ENCODE peak calls at places on chromosomes 6 and 20, in four cellular contexts. J, V, P and I are unnamed samples.

GRCh38 chr6:161029195-161029809 is 37.7 kb downstream of the MAP3K4 start:
- DNase-seq in J (no peak), P (no peak), V (no peak), I (no peak)

GRCh38 chr6:1849686-1850580 is 240.2 kb downstream of the FOXC1 start:
- DNase-seq in J (no peak), P (no peak), V (no peak), I (no peak)

GRCh38 chr20:64112691-64113443 is 5.5 kb upstream of the NPBWR2 start:
- DNase-seq in J (no peak), P (no peak), V (peak), I (peak)

GRCh38 chr20:47241345-47241781 is 115.1 kb downstream of the ZMYND8 start:
- DNase-seq in J (no peak), P (no peak), V (no peak), I (no peak)

GRCh38 chr6:137352859-137353258 is 133.7 kb upstream of the IFNGR1 start:
- DNase-seq in P (no peak), V (no peak), J (no peak), I (no peak)

GRCh38 chr6:152598858-152599537 is 38.2 kb downstream of the SYNE1 start:
- DNase-seq in P (no peak), V (no peak), J (no peak), I (no peak)

GRCh38 chr20:35992713-35993335 is 24.4 kb downstream of the CNBD2 start:
- DNase-seq in V (peak), P (peak), J (peak), I (no peak)

GRCh38 chr20:21719592-21720214 is 14.2 kb downstream of the PAX1 start:
- DNase-seq in J (peak), P (peak), V (peak), I (no peak)

GRCh38 chr6:71478834-71479541 is 190.4 kb downstream of the OGFRL1 start:
- DNase-seq in P (no peak), J (no peak), V (peak), I (no peak)

GRCh38 chr6:38127284-38127683 is 307.8 kb downstream of the ZFAND3 start:
- DNase-seq in P (no peak), V (no peak), J (no peak), I (no peak)

GRCh38 chr6:67594366-67594765 is 1040.7 kb upstream of the ADGRB3 start:
- DNase-seq in J (no peak), V (no peak), P (no peak), I (no peak)

GRCh38 chr20:34955232-34956040 is at the start of the genes GSS and MYH7B:
- DNase-seq in V (peak), P (peak), J (peak), I (peak)

GRCh38 chr6:70103798-70104197 is 199.1 kb downstream of the COL9A1 start:
- DNase-seq in P (peak), V (peak), J (peak), I (no peak)

GRCh38 chr6:139336994-139337393 is 37.5 kb downstream of the CITED2 start:
- DNase-seq in V (no peak), P (no peak), J (no peak), I (no peak)

GRCh38 chr6:30836431-30836866 is 47.9 kb upstream of the DDR1 start:
- DNase-seq in J (no peak), V (no peak), P (no peak), I (no peak)

GRCh38 chr6:137490506-137490905 is 3.7 kb downstream of the OLIG3 start:
- DNase-seq in P (no peak), V (peak), J (no peak), I (no peak)

GRCh38 chr20:6053776-6054688 is at the start of gene LRRN4:
- DNase-seq in V (peak), P (no peak), J (peak), I (no peak)

GRCh38 chr6:21264288-21264818 is 329.2 kb upstream of the SOX4 start:
- DNase-seq in P (no peak), J (no peak), V (no peak), I (no peak)

DNA sequence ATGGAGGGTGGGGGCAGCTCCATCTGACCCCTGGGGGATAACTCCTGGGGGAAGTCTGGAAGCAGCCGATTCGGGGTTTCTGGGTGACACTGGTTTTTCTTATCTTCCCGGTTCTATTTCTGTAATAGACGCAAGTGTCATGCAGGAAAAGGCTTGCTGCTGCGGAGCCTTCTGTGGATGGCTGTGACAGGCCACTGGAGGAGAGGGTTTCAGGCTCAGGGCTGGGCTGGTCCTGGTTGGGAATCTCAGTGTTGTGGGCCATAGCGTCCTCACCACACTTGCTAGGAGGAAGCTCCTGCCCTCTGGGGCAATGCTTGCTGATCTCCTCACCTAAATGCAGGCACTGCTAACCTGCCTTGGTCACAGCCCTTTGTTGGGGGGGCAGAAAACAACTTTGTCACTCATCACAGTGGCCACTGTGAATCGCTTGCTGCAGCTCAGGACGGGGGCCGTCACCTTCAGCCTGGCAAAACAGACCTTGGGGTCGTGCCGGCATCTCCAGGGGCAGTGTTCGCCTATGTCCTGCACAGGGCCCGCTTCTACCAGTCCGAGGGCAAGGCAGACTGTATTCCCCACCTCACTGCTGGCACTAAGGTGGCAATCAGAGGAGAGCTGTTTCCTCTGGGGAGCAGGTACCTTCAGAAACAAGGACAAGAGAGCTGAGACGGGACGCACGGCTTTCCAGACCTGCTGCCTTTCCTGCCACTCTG is 4.4 kb upstream of the TUBB1 start:
- DNase-seq in V (no peak), J (no peak), P (no peak), I (no peak)
- TF ChIP-seq POLR2AphosphoS5 in V (no peak), J (no peak), P (no peak), I (no peak)

DNA sequence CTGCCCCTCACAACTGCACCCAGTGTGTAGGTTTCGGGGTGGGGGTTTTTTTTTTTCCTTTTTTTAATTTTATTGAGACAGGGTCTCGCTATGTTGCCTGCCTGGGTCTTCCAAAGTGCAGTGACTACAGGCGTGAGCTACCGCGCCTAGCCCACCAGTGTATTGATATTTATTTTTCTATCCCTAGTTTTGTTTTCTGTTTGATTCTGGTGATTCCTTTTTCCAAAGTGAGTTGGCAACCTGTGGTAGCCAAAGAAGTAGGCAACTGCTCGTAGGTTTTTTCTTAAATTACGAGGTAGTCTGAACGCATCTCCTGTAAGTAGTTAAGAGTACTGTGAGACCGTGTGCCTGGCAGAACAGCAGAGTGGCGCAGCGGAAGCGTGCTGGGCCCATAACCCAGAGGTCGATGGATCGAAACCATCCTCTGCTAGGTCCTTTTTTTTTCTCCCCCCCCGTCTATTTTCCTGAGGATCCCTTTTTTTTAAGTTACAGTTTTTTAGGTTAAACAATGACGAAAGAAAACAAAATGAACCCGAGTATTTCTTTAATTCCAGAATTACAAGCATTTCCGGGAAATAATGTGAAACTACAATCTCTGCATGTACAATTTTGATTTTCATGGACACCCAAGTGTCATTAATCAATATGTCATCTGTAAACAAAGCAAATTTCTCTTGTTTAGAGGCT is 78.7 kb upstream of the BTN3A2 start:
- DNase-seq in V (peak), P (peak), J (no peak), I (peak)
- TF ChIP-seq POLR2AphosphoS5 in V (no peak), P (peak), J (no peak), I (peak)

DNA sequence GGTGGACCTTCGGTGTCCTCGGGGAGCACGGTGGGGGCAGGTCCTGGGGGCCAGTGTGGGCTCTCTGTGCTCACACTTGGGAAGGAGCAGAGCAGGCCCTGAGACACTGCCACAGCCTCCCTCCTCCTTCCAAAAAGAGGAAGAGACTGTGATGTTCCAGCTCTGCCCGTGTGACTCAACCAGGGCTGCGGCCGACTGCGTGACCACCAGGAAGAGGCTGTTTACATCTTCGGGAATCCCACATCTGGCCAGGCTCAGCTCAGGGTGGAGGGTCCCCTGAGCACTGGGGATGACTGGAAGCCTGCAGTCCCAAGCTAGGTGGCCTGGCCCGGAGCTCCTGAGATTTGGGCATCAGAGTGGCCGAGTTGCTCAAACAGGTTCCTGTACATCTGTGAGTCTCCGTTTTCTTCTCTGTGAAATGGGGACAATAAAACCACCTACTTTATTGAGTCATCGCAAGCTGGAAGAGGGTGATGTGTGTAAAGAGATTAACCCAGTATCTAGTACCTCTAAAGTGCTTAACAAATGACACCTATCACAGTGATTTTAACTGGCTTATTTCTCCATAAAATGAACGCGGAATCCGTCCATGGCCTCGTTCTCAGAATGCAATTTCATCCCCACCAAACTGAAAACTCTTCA is 242.1 kb downstream of the DLL1 start:
- DNase-seq in P (no peak), V (no peak), J (no peak), I (peak)
- TF ChIP-seq POLR2AphosphoS5 in P (no peak), V (no peak), J (no peak), I (no peak)

GRCh38 chr6:140436023-140436811 is 1061.8 kb upstream of the CITED2 start:
- DNase-seq in V (peak), J (no peak), P (no peak), I (peak)
- TF ChIP-seq POLR2AphosphoS5 in V (no peak), J (no peak), P (no peak), I (no peak)

GRCh38 chr6:15244605-15245360 is 1.1 kb upstream of the JARID2 start:
- DNase-seq in J (no peak), V (peak), P (peak), I (peak)

GRCh38 chr6:15246217-15247211 is 645 bp downstream of the JARID2 start:
- DNase-seq in J (no peak), P (no peak), V (no peak), I (no peak)

GRCh38 chr6:15247214-15247749 is 1.4 kb downstream of the JARID2 start:
- DNase-seq in V (no peak), J (no peak), P (no peak), I (no peak)

GRCh38 chr6:15243994-15244604 is 1.8 kb upstream of the JARID2 start:
- DNase-seq in V (peak), P (no peak), J (no peak), I (no peak)

DNA sequence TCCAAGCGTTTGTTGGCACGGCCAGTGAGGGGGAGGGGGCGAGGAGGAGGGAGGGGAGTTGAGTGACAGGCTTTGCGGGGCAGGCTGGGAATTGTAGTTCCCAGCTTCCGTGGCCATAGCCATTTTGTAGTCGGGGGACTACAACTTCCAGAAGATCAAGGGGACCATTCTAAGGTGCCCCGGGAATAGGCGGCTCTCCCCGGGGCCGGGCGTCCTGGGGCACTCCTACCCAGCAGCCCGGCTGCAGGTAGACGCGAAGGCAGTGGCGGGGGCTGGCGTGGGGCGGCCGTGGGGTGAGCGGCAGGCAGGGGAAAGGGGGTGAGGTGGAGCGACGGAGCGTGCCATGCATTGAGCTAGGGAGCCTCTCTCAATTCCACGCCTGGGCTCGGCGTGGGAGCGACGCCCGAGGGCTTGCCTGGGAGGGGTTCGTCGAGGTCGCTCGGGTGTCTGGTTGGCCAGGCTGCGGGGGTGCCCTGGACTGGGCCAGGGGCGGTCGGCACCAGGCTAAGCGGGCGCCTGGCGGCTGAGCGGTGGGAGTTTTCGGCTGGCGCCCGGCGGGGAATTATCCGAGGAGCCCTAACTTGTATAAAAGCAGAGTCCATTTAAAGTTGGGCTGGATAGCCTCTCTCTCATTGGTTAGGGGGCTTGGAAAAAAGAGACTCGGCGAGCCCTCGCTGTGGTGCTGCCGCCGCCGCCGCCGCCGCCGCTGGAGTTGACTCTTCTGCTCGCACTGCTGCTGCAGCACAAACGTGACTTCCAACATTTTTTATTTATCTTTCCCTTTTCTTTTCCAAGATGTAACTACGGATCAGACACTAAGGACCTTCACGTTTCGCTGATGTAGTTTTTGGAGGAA is at the start of gene JARID2:
- DNase-seq in J (peak), P (peak), V (peak), I (peak)
- TF ChIP-seq POLR2AphosphoS5 in J (peak), P (peak), V (peak), I (peak)

GRCh38 chr20:50848341-50848808 is 53.5 kb downstream of the BCAS4 start:
- DNase-seq in J (no peak), V (no peak), P (no peak), I (no peak)

GRCh38 chr20:50842821-50843220 is 48.0 kb downstream of the BCAS4 start:
- DNase-seq in P (no peak), V (no peak), J (no peak), I (no peak)

GRCh38 chr20:50843331-50844276 is 48.7 kb downstream of the BCAS4 start:
- DNase-seq in P (no peak), V (no peak), J (no peak), I (no peak)

GRCh38 chr20:50845566-50846211 is 50.8 kb downstream of the BCAS4 start:
- DNase-seq in V (no peak), P (no peak), J (no peak), I (peak)

GRCh38 chr20:50844430-50845100 is 49.7 kb downstream of the BCAS4 start:
- DNase-seq in P (peak), V (no peak), J (peak), I (no peak)
- TF ChIP-seq POLR2AphosphoS5 in P (no peak), V (no peak), J (no peak), I (peak)